ENCODE peak calls at places on chromosomes 5 and 9, in six cellular contexts. A is GM12865; J is body of pancreas; K is A172; X is BJ; T is stimulated activated CD8-positive, alpha-beta memory T cell treated with anti-CD3 and anti-CD28 coated beads, Interleukin-4, amount 100 ng/mL, for 48 hours. R is an unnamed sample.

GRCh38 chr9:27059406-27059805 is 49.6 kb upstream of the TEK start:
- DNase-seq in A (no peak), J (no peak), K (no peak), X (no peak), T (no peak), R (no peak)

GRCh38 chr9:34179528-34180138 is 790 bp downstream of the UBAP1 start:
- DNase-seq in A (peak; percentile 9), J (peak; percentile 42), K (peak; percentile 32), X (no peak), T (no peak), R (peak; percentile 37)

GRCh38 chr5:150789943-150790611 is 11.5 kb downstream of the SMIM3 start:
- DNase-seq in A (peak; percentile 74), J (peak; percentile 77), K (peak; percentile 99), X (peak; percentile 92), T (peak; percentile 78), R (peak; percentile 82)

GRCh38 chr9:108599571-108599970 is 256.2 kb downstream of the ACTL7B start:
- DNase-seq in A (no peak), J (no peak), K (no peak), X (no peak), T (no peak), R (no peak)

GRCh38 chr9:88216132-88216995 is 78.1 kb upstream of the SPATA31C2 start:
- DNase-seq in A (no peak), J (no peak), K (no peak), X (no peak), T (no peak), R (no peak)

GRCh38 chr9:137294091-137294683 is 7.9 kb downstream of the NRARP start:
- DNase-seq in A (peak; percentile 60), J (peak; percentile 90), K (peak; percentile 46), X (no peak), T (peak; percentile 55), R (no peak)

GRCh38 chr5:36458746-36459145 is 147.7 kb upstream of the SLC1A3 start:
- DNase-seq in A (no peak), J (no peak), K (no peak), X (no peak), T (no peak), R (no peak)

GRCh38 chr9:129879103-129879699 is 43.9 kb downstream of the USP20 start:
- DNase-seq in A (no peak), J (no peak), K (no peak), X (no peak), T (no peak), R (no peak)

GRCh38 chr9:137467161-137467581 is 8.0 kb upstream of the NSMF start:
- DNase-seq in A (no peak), J (no peak), K (no peak), X (no peak), T (no peak), R (no peak)

GRCh38 chr9:79302002-79302401 is 269.8 kb upstream of the TLE4 start:
- DNase-seq in A (no peak), J (no peak), K (no peak), X (no peak), T (no peak), R (no peak)

GRCh38 chr9:331197-331596 is 116.5 kb downstream of the DOCK8 start:
- DNase-seq in A (no peak), J (no peak), K (no peak), X (no peak), T (no peak), R (no peak)

GRCh38 chr5:180098526-180098925 is 27.0 kb upstream of the RNF130 start:
- DNase-seq in A (no peak), J (no peak), K (no peak), X (no peak), T (no peak), R (no peak)

GRCh38 chr5:129079496-129079895 is 15.1 kb upstream of the ISOC1 start:
- DNase-seq in A (no peak), J (no peak), K (no peak), X (no peak), T (no peak), R (no peak)

GRCh38 chr9:20271107-20271506 is 351.2 kb downstream of the MLLT3 start:
- DNase-seq in A (no peak), J (no peak), K (no peak), X (no peak), T (no peak), R (no peak)

GRCh38 chr9:88521308-88521707 is 13.7 kb upstream of the NXNL2 start:
- DNase-seq in A (no peak), J (no peak), K (no peak), X (no peak), T (no peak), R (no peak)

R was measured in AG09319.